ENCODE peak calls at places on chromosome 14, in nine cellular contexts. One of them, this sample, is unnamed.

GRCh38 chr14:73143003-73143402 is 6.7 kb downstream of the PSEN1 start:
- DNase-seq in ovary: no peak
- DNase-seq in HL-60: no peak
- DNase-seq in GM23338: no peak
- DNase-seq in AG10803: no peak
- DNase-seq in right lobe of liver: no peak
- DNase-seq in epithelial cell of proximal tubule: no peak
- DNase-seq in spleen: no peak
- DNase-seq in IMR-90: no peak
- DNase-seq in this sample: no peak

GRCh38 chr14:65506801-65507200 is 94.3 kb downstream of the FUT8 start:
- DNase-seq in ovary: no peak
- DNase-seq in HL-60: no peak
- DNase-seq in GM23338: peak; percentile 57
- DNase-seq in AG10803: no peak
- DNase-seq in right lobe of liver: no peak
- DNase-seq in epithelial cell of proximal tubule: no peak
- DNase-seq in spleen: no peak
- DNase-seq in IMR-90: no peak
- DNase-seq in this sample: no peak

GRCh38 chr14:57464013-57464730 is 29.5 kb downstream of the CCDC198 start:
- DNase-seq in ovary: no peak
- DNase-seq in HL-60: no peak
- DNase-seq in GM23338: no peak
- DNase-seq in AG10803: no peak
- DNase-seq in right lobe of liver: no peak
- DNase-seq in epithelial cell of proximal tubule: peak; percentile 36
- DNase-seq in spleen: no peak
- DNase-seq in IMR-90: no peak
- DNase-seq in this sample: no peak

GRCh38 chr14:75339059-75339458 is 60.4 kb downstream of the FOS start:
- DNase-seq in ovary: no peak
- DNase-seq in HL-60: no peak
- DNase-seq in GM23338: no peak
- DNase-seq in AG10803: peak; percentile 93
- DNase-seq in right lobe of liver: no peak
- DNase-seq in epithelial cell of proximal tubule: no peak
- DNase-seq in spleen: no peak
- DNase-seq in IMR-90: peak; percentile 13
- DNase-seq in this sample: peak; percentile 82

GRCh38 chr14:55580401-55581010 is 499 bp downstream of the KTN1 start:
- DNase-seq in ovary: peak; percentile 43
- DNase-seq in HL-60: peak; percentile 25
- DNase-seq in GM23338: peak; percentile 45
- DNase-seq in AG10803: peak; percentile 24
- DNase-seq in right lobe of liver: peak; percentile 70
- DNase-seq in epithelial cell of proximal tubule: no peak
- DNase-seq in spleen: peak; percentile 93
- DNase-seq in IMR-90: no peak
- DNase-seq in this sample: peak; percentile 27

GRCh38 chr14:56812364-56813103 is 2.3 kb upstream of the OTX2 start:
- DNase-seq in ovary: no peak
- DNase-seq in HL-60: no peak
- DNase-seq in GM23338: no peak
- DNase-seq in AG10803: no peak
- DNase-seq in right lobe of liver: no peak
- DNase-seq in epithelial cell of proximal tubule: no peak
- DNase-seq in spleen: no peak
- DNase-seq in IMR-90: no peak
- DNase-seq in this sample: no peak

GRCh38 chr14:57182760-57183503 is 85.8 kb downstream of the EXOC5 start:
- DNase-seq in ovary: peak; percentile 13
- DNase-seq in HL-60: no peak
- DNase-seq in GM23338: peak; percentile 74
- DNase-seq in AG10803: no peak
- DNase-seq in right lobe of liver: no peak
- DNase-seq in epithelial cell of proximal tubule: no peak
- DNase-seq in spleen: no peak
- DNase-seq in IMR-90: peak; percentile 2
- DNase-seq in this sample: peak; percentile 63

GRCh38 chr14:68216072-68216471 is 396.5 kb downstream of the RAD51B start:
- DNase-seq in ovary: no peak
- DNase-seq in HL-60: no peak
- DNase-seq in GM23338: no peak
- DNase-seq in AG10803: no peak
- DNase-seq in right lobe of liver: no peak
- DNase-seq in epithelial cell of proximal tubule: no peak
- DNase-seq in spleen: no peak
- DNase-seq in IMR-90: no peak
- DNase-seq in this sample: peak; percentile 55

GRCh38 chr14:55581011-55581806 is 1.2 kb downstream of the KTN1 start:
- DNase-seq in ovary: peak; percentile 45
- DNase-seq in HL-60: peak; percentile 48
- DNase-seq in GM23338: peak; percentile 72
- DNase-seq in AG10803: peak; percentile 31
- DNase-seq in right lobe of liver: peak; percentile 57
- DNase-seq in epithelial cell of proximal tubule: no peak
- DNase-seq in spleen: peak; percentile 90
- DNase-seq in IMR-90: no peak
- DNase-seq in this sample: peak; percentile 42

GRCh38 chr14:23061995-23062394 is 4.7 kb upstream of the CDH24 start:
- DNase-seq in ovary: peak; percentile 82
- DNase-seq in HL-60: no peak
- DNase-seq in GM23338: no peak
- DNase-seq in AG10803: peak; percentile 90
- DNase-seq in right lobe of liver: no peak
- DNase-seq in epithelial cell of proximal tubule: peak; percentile 71
- DNase-seq in spleen: no peak
- DNase-seq in IMR-90: peak; percentile 95
- DNase-seq in this sample: peak; percentile 97

GRCh38 chr14:39265032-39265431 is 31.3 kb downstream of the MIA2 start:
- DNase-seq in ovary: no peak
- DNase-seq in HL-60: peak; percentile 53
- DNase-seq in GM23338: no peak
- DNase-seq in AG10803: peak; percentile 44
- DNase-seq in right lobe of liver: no peak
- DNase-seq in epithelial cell of proximal tubule: no peak
- DNase-seq in spleen: no peak
- DNase-seq in IMR-90: peak; percentile 32
- DNase-seq in this sample: peak; percentile 33

GRCh38 chr14:60642270-60642789 is 6.9 kb downstream of the SIX1 start:
- DNase-seq in ovary: no peak
- DNase-seq in HL-60: no peak
- DNase-seq in GM23338: peak; percentile 84
- DNase-seq in AG10803: no peak
- DNase-seq in right lobe of liver: no peak
- DNase-seq in epithelial cell of proximal tubule: no peak
- DNase-seq in spleen: no peak
- DNase-seq in IMR-90: no peak
- DNase-seq in this sample: no peak

GRCh38 chr14:31207746-31208545 is at the start of gene HECTD1:
- DNase-seq in ovary: peak; percentile 93
- DNase-seq in HL-60: peak; percentile 92
- DNase-seq in GM23338: peak; percentile 90
- DNase-seq in AG10803: peak; percentile 88
- DNase-seq in right lobe of liver: peak; percentile 94
- DNase-seq in epithelial cell of proximal tubule: no peak
- DNase-seq in spleen: no peak
- DNase-seq in IMR-90: peak; percentile 84
- DNase-seq in this sample: peak; percentile 90

GRCh38 chr14:31206536-31207286 is 882 bp downstream of the HECTD1 start:
- DNase-seq in ovary: peak; percentile 44
- DNase-seq in HL-60: peak; percentile 43
- DNase-seq in GM23338: peak; percentile 59
- DNase-seq in AG10803: peak; percentile 34
- DNase-seq in right lobe of liver: peak; percentile 66
- DNase-seq in epithelial cell of proximal tubule: no peak
- DNase-seq in spleen: peak; percentile 90
- DNase-seq in IMR-90: no peak
- DNase-seq in this sample: peak; percentile 45

GRCh38 chr14:31207287-31207745 is 277 bp downstream of the HECTD1 start:
- DNase-seq in ovary: no peak
- DNase-seq in HL-60: no peak
- DNase-seq in GM23338: no peak
- DNase-seq in AG10803: no peak
- DNase-seq in right lobe of liver: no peak
- DNase-seq in epithelial cell of proximal tubule: no peak
- DNase-seq in spleen: peak; percentile 98
- DNase-seq in IMR-90: no peak
- DNase-seq in this sample: no peak

GRCh38 chr14:31204593-31205534 is 2.7 kb downstream of the HECTD1 start:
- DNase-seq in ovary: no peak
- DNase-seq in HL-60: no peak
- DNase-seq in GM23338: no peak
- DNase-seq in AG10803: no peak
- DNase-seq in right lobe of liver: no peak
- DNase-seq in epithelial cell of proximal tubule: no peak
- DNase-seq in spleen: no peak
- DNase-seq in IMR-90: no peak
- DNase-seq in this sample: no peak

GRCh38 chr14:31205681-31206535 is 1.7 kb downstream of the HECTD1 start:
- DNase-seq in ovary: no peak
- DNase-seq in HL-60: no peak
- DNase-seq in GM23338: no peak
- DNase-seq in AG10803: peak; percentile 95
- DNase-seq in right lobe of liver: no peak
- DNase-seq in epithelial cell of proximal tubule: no peak
- DNase-seq in spleen: no peak
- DNase-seq in IMR-90: peak; percentile 88
- DNase-seq in this sample: peak; percentile 92
- TF ChIP-seq CTCF in ovary: no peak
- TF ChIP-seq CTCF in HL-60: no peak
- TF ChIP-seq CTCF in GM23338: no peak
- TF ChIP-seq CTCF in AG10803: no peak
- TF ChIP-seq CTCF in right lobe of liver: no peak
- TF ChIP-seq CTCF in epithelial cell of proximal tubule: no peak
- TF ChIP-seq CTCF in spleen: no peak
- TF ChIP-seq CTCF in IMR-90: no peak
- TF ChIP-seq CTCF in this sample: no peak

DNA sequence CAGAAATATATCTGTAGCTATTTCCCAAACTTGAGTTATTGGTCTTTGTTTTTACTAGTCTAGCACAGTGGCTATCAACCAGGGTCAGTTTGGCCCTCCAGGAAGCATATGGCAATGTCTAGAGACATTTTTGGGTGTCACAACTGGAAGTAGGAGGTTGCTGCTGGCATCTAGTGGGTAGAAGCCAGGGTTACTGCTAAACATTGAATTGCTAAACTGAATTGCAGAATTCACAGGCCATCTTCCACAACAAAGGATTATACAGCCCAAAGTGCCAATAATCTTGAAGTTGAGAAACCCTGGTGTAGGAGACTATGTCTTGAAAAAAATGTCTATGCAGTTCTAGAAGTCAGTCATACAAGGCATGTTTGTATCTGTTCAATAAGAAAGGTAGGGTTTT is 27.7 kb downstream of the ARHGAP5 start:
- DNase-seq in ovary: no peak
- DNase-seq in HL-60: no peak
- DNase-seq in GM23338: no peak
- DNase-seq in AG10803: peak; percentile 47
- DNase-seq in right lobe of liver: no peak
- DNase-seq in epithelial cell of proximal tubule: no peak
- DNase-seq in spleen: no peak
- DNase-seq in IMR-90: no peak
- DNase-seq in this sample: no peak
- H3K4me3 ChIP-seq in ovary: no peak overlapping the region
- H3K4me3 ChIP-seq in HL-60: no peak overlapping the region
- H3K4me3 ChIP-seq in GM23338: no peak overlapping the region
- H3K4me3 ChIP-seq in AG10803: no peak overlapping the region
- H3K4me3 ChIP-seq in right lobe of liver: no peak overlapping the region
- H3K4me3 ChIP-seq in epithelial cell of proximal tubule: no peak overlapping the region
- H3K4me3 ChIP-seq in spleen: no peak overlapping the region
- H3K4me3 ChIP-seq in IMR-90: no peak overlapping the region
- H3K4me3 ChIP-seq in this sample: no peak overlapping the region

GRCh38 chr14:106044949-106045596 is 518.7 kb downstream of the TMEM121 start:
- DNase-seq in ovary: no peak
- DNase-seq in HL-60: peak; percentile 76
- DNase-seq in GM23338: peak; percentile 8
- DNase-seq in AG10803: peak; percentile 7
- DNase-seq in right lobe of liver: peak; percentile 63
- DNase-seq in epithelial cell of proximal tubule: no peak
- DNase-seq in spleen: peak; percentile 85
- DNase-seq in IMR-90: no peak
- DNase-seq in this sample: no peak

GRCh38 chr14:106044515-106044914 is 518.1 kb downstream of the TMEM121 start:
- DNase-seq in ovary: no peak
- DNase-seq in HL-60: no peak
- DNase-seq in GM23338: no peak
- DNase-seq in AG10803: no peak
- DNase-seq in right lobe of liver: no peak
- DNase-seq in epithelial cell of proximal tubule: no peak
- DNase-seq in spleen: no peak
- DNase-seq in IMR-90: no peak
- DNase-seq in this sample: no peak

GRCh38 chr14:106037380-106037779 is 511.0 kb downstream of the TMEM121 start:
- DNase-seq in ovary: no peak
- DNase-seq in HL-60: no peak
- DNase-seq in GM23338: no peak
- DNase-seq in AG10803: no peak
- DNase-seq in right lobe of liver: no peak
- DNase-seq in epithelial cell of proximal tubule: no peak
- DNase-seq in spleen: no peak
- DNase-seq in IMR-90: no peak
- DNase-seq in this sample: no peak

GRCh38 chr14:106039400-106039799 is 513.0 kb downstream of the TMEM121 start:
- DNase-seq in ovary: no peak
- DNase-seq in HL-60: no peak
- DNase-seq in GM23338: peak; percentile 1
- DNase-seq in AG10803: no peak
- DNase-seq in right lobe of liver: no peak
- DNase-seq in epithelial cell of proximal tubule: no peak
- DNase-seq in spleen: no peak
- DNase-seq in IMR-90: no peak
- DNase-seq in this sample: no peak
- TF ChIP-seq CTCF in ovary: no peak
- TF ChIP-seq CTCF in HL-60: no peak
- TF ChIP-seq CTCF in GM23338: peak; percentile 22
- TF ChIP-seq CTCF in AG10803: no peak
- TF ChIP-seq CTCF in right lobe of liver: no peak
- TF ChIP-seq CTCF in epithelial cell of proximal tubule: peak; percentile 70
- TF ChIP-seq CTCF in spleen: no peak
- TF ChIP-seq CTCF in IMR-90: no peak
- TF ChIP-seq CTCF in this sample: no peak

DNA sequence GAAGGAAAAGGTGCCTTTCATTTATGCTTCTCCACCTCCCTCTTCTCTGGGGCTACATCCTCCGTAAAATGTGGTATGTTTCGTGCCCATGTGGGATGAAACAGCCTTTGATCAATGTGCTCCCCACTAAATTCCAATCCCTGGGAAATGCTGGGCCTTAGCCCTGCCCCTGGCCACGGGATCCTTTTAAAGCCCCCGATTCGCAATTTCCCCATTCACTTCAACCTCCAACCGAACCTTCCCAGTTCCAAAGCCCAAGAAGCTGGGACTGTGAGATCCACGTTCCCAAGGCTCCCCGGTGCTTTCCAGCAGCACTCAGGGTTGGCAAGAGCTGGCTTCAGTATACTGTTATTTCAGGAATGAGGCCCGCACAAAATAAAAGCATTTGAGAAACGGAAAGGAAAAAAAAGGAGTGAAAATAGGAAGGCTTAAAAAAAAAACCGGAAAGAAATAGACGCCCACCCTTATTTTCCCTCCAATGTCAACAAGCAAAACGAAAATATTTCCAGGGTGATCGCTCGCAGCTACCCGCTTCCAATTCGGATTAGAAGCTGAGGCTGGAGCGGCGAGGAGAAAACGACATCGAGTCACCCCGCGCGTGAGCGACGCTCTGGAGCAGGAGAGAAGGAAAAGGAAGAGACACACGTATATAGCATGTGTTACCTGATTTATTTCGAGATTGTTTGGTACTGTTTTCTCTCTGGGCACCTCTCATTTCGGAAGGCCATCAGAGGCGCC is 1.2 kb upstream of the FOXG1 start:
- DNase-seq in ovary: no peak
- DNase-seq in HL-60: no peak
- DNase-seq in GM23338: no peak
- DNase-seq in AG10803: no peak
- DNase-seq in right lobe of liver: no peak
- DNase-seq in epithelial cell of proximal tubule: no peak
- DNase-seq in spleen: no peak
- DNase-seq in IMR-90: no peak
- DNase-seq in this sample: no peak
- H3K4me3 ChIP-seq in ovary: peak overlapping the region; percentile 33
- H3K4me3 ChIP-seq in HL-60: no peak overlapping the region
- H3K4me3 ChIP-seq in GM23338: peak overlapping the region; percentile 82
- H3K4me3 ChIP-seq in AG10803: peak overlapping the region; percentile 43
- H3K4me3 ChIP-seq in right lobe of liver: no peak overlapping the region
- H3K4me3 ChIP-seq in epithelial cell of proximal tubule: no peak overlapping the region
- H3K4me3 ChIP-seq in spleen: peak overlapping the region; percentile 38
- H3K4me3 ChIP-seq in IMR-90: no peak overlapping the region
- H3K4me3 ChIP-seq in this sample: peak overlapping the region; percentile 25

This sample was measured in fibroblast of villous mesenchyme.